ENCODE peak calls at places on chromosomes 16 and 17, in five cellular contexts. F is EL, L is nucleus accumbens, A is body of pancreas, Y is H54. M is an unnamed sample.
A peak's percentile ranks its signal among the peaks of the same experiment; 100 is the strongest.

GRCh38 chr16:71185366-71185765 is 45.2 kb downstream of the HYDIN start:
- DNase-seq in F (no peak), L (no peak), A (no peak), Y (no peak), M (no peak)

GRCh38 chr16:28086496-28087139 is 23.1 kb upstream of the GSG1L start:
- DNase-seq in F (no peak), L (no peak), A (no peak), Y (no peak), M (no peak)

GRCh38 chr16:46673320-46674013 is 15.5 kb downstream of the VPS35 start:
- DNase-seq in F (peak; percentile 63), L (no peak), A (peak; percentile 59), Y (peak; percentile 37), M (peak; percentile 31)

GRCh38 chr16:81558444-81559175 is 114.0 kb downstream of the CMIP start:
- DNase-seq in F (no peak), L (no peak), A (peak; percentile 95), Y (no peak), M (peak; percentile 69)

GRCh38 chr17:77651983-77652382 is 306.5 kb upstream of the TNRC6C start:
- DNase-seq in F (no peak), L (no peak), A (no peak), Y (no peak), M (no peak)

GRCh38 chr17:9684955-9685621 is 39.8 kb downstream of the USP43 start:
- DNase-seq in F (peak; percentile 7), L (no peak), A (peak; percentile 19), Y (peak; percentile 25), M (no peak)

GRCh38 chr17:75502746-75503329 is 12.5 kb downstream of the CASKIN2 start:
- DNase-seq in F (no peak), L (no peak), A (no peak), Y (no peak), M (no peak)

GRCh38 chr17:63855185-63855584 is 12.7 kb upstream of the SMARCD2 start:
- DNase-seq in F (no peak), L (no peak), A (no peak), Y (no peak), M (no peak)

GRCh38 chr17:52740006-52740405 is 581.5 kb upstream of the CA10 start:
- DNase-seq in F (no peak), L (no peak), A (no peak), Y (no peak), M (no peak)

GRCh38 chr16:3142770-3143169 is 7.9 kb downstream of the ZNF213 start:
- DNase-seq in F (no peak), L (no peak), A (no peak), Y (no peak), M (no peak)

GRCh38 chr17:9872852-9873251 is 32.2 kb downstream of the RCVRN start:
- DNase-seq in F (no peak), L (no peak), A (no peak), Y (no peak), M (no peak)

GRCh38 chr17:62216847-62217246 is 151.8 kb upstream of the MED13 start:
- DNase-seq in F (no peak), L (no peak), A (no peak), Y (no peak), M (no peak)

GRCh38 chr17:82457071-82457789 is 1.3 kb upstream of the NARF start:
- DNase-seq in F (no peak), L (no peak), A (no peak), Y (no peak), M (no peak)